ENCODE peak calls at places on chromosomes 13 and 19, in five cellular contexts. E is ovary, S is osteoblast, Y is K562, J is HepG2. T is an unnamed sample.

GRCh38 chr13:95352486-95352885 is 51.2 kb upstream of the ABCC4 start:
- DNase-seq in E (no peak), S (no peak), Y (no peak), J (no peak), T (no peak)

GRCh38 chr13:89763011-89763410 is 1584.5 kb upstream of the MIR17HG start:
- DNase-seq in E (no peak), S (no peak), Y (no peak), J (no peak), T (no peak)

GRCh38 chr19:37855098-37855497 is 51.3 kb downstream of the WDR87 start:
- DNase-seq in E (no peak), S (peak), Y (no peak), J (no peak), T (no peak)

GRCh38 chr19:12546068-12546467 is 5.2 kb downstream of the ZNF564 start:
- DNase-seq in E (no peak), S (no peak), Y (no peak), J (no peak), T (no peak)

GRCh38 chr13:20291675-20292074 is 59.6 kb upstream of the GJB6 start:
- DNase-seq in E (no peak), S (no peak), Y (no peak), J (no peak), T (no peak)

GRCh38 chr13:51397262-51397933 is 55.4 kb downstream of the INTS6 start:
- DNase-seq in E (no peak), S (no peak), Y (no peak), J (no peak), T (peak)

GRCh38 chr13:25136872-25137623 is 35.0 kb downstream of the AMER2 start:
- DNase-seq in E (no peak), S (no peak), Y (no peak), J (no peak), T (no peak)

GRCh38 chr19:53553159-53553558 is 15.2 kb downstream of the ZNF331 start:
- DNase-seq in E (no peak), S (no peak), Y (no peak), J (no peak), T (no peak)

GRCh38 chr19:32131037-32131436 is 214.4 kb upstream of the ZNF507 start:
- DNase-seq in E (peak), S (no peak), Y (no peak), J (no peak), T (no peak)

GRCh38 chr19:32124585-32124984 is 220.8 kb upstream of the ZNF507 start:
- DNase-seq in E (no peak), S (no peak), Y (no peak), J (no peak), T (no peak)

GRCh38 chr19:32129141-32129540 is 216.3 kb upstream of the ZNF507 start:
- DNase-seq in E (peak), S (no peak), Y (no peak), J (no peak), T (no peak)

DNA sequence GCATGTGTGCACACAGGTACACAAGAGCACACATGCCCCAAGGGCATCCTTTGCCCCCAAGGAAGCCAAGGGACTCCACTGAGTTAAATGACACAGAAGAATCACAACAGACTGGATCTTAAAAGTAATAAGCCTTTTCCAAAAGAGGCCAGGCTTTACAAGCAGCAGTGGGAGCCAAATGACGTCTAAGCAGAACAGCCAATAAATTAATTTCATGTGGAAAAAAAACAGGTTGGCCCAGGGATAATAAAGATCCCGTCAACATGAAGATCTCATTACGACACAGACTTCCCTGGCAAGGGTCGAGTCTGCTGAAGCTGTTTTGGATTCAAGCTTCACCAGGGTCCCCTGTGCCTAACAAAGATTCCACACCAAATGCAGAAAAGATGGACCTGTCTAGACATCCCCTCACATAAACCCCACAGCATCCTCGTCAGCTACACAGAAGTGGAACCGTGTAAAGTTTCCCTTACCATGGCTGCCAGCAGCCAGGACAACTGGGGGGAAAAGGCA is 215.1 kb upstream of the ZNF507 start:
- DNase-seq in E (no peak), S (no peak), Y (no peak), J (no peak), T (no peak)
- TF ChIP-seq CTCF in E (no peak), S (no peak), Y (no peak), J (no peak), T (no peak)

DNA sequence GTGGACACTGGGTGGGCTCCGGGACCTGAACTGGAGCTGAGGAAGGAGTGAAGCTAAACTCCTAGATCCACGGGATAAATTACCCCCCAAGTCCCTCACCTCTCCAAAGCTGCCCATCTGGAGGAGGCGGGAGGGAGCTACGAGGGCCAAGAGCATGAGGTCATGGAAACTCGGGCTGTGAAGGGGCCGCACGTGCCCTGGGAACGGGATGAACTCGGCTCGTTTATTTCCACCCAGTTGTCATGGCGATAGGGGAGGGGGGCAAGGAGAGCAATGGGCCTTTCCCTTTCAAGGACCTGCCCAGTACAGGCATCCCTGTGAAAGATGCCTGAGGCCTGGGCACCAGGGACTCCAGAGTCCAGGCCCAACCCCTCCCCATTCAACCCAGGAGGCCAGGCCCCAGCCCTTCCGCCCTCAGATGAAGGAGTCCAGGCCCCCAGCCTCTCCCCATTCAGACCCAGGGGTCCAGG is 3.8 kb downstream of the PPP1R12C start:
- DNase-seq in E (peak), S (peak), Y (peak), J (peak), T (peak)
- H3K4me3 ChIP-seq in E (peak), S (no peak), Y (no peak), J (no peak), T (no peak)

DNA sequence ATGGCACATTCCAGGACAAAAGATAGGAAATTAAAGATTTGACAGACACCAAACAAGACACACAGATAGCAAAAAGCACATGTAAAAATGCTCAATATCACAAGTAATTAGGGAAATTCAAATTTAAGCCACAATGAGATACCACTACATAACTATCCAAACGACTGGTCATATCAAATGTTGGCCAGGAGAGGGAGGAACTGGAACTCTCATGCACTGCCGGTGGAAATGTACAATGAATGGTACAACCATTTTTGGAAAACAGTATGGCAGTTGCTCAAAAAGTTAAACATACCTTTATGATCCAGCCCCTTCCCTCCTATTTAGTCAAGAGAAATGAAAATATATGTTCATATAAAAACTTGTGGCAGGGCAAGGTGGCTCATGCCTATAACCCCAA is 36.8 kb upstream of the CYP2S1 start:
- DNase-seq in E (no peak), S (no peak), Y (no peak), J (no peak), T (no peak)
- TF ChIP-seq CTCF in E (no peak), S (peak), Y (peak), J (no peak), T (no peak)

GRCh38 chr19:42130254-42130573 is 2.0 kb downstream of the POU2F2 start:
- DNase-seq in E (no peak), S (peak), Y (no peak), J (no peak), T (no peak)

GRCh38 chr19:42131149-42132029 is 857 bp downstream of the POU2F2 start:
- DNase-seq in E (no peak), S (peak), Y (no peak), J (no peak), T (no peak)

GRCh38 chr19:42134671-42135070 is 2.4 kb upstream of the POU2F2 start:
- DNase-seq in E (no peak), S (peak), Y (no peak), J (no peak), T (no peak)

GRCh38 chr19:42132030-42132628 is at the start of gene POU2F2:
- DNase-seq in E (no peak), S (peak), Y (peak), J (no peak), T (no peak)

DNA sequence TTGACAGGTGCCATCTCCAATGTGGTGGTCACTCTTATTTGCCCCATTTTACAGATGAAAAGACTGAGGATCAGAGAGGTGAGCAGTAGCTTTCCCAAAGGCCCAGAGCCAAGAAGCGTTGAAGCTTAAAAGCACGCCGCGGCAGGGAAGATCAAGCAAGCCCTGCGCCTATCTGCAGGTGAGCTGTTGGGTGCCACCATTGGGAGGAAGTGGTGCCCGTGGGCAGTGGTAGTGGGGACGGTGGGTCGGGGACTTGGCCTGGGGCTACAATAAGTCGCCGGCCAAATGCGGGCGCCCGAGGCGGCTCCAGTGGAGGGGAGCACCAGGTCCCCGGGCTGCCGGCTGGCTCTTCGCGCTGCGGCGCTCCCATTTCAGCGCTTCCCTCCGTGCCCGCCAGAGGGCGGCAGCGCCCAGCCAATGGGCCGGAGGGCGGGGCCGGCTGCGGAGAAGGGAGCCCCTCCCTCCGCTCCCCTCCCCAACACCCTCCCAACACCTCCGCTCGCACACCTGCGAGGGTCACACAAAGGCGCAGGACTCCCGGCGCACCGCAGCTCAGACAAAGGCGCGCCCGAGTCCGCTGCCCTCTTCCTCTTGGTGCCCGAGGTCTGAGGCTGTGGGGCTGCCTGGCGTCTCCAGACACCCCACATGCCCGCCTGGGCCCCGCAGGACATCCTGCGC is 744 bp upstream of the POU2F2 start:
- DNase-seq in E (peak), S (peak), Y (peak), J (peak), T (no peak)
- H3K4me3 ChIP-seq in E (no peak), S (peak), Y (no peak), J (no peak), T (peak)